ENCODE peak calls at places on chromosomes 16 and 17, in nine cellular contexts. P is T-helper 22 cell; U is GM10248; D is Right ventricle myocardium inferior; L is HTR-8/SVneo; F is amniotic epithelial cell; G is activated gamma-delta T cell treated with anti-CD3 and anti-CD28 coated beads, Interleukin-2, amount 50 U/mL, for 16 hours; Z is hypothalamus; C is colonic mucosa. R is an unnamed sample.

GRCh38 chr17:8123695-8124349 is at the start of gene HES7:
- DNase-seq in P (no peak), U (no peak), D (no peak), L (no peak), F (no peak), G (no peak), Z (no peak), C (no peak), R (peak)

GRCh38 chr17:8791910-8792270 is 7.3 kb downstream of the MFSD6L start:
- DNase-seq in P (no peak), U (no peak), D (no peak), L (no peak), F (peak), G (no peak), Z (no peak), C (no peak), R (no peak)

GRCh38 chr16:11497329-11497805 is 89.4 kb downstream of the LITAF start:
- DNase-seq in P (no peak), U (no peak), D (peak), L (peak), F (peak), G (no peak), Z (peak), C (peak), R (peak)

GRCh38 chr16:12837344-12837743 is 33.7 kb upstream of the CPPED1 start:
- DNase-seq in P (no peak), U (no peak), D (no peak), L (no peak), F (no peak), G (no peak), Z (no peak), C (no peak), R (no peak)

GRCh38 chr16:62927122-62927521 is 890.9 kb upstream of the CDH8 start:
- DNase-seq in P (no peak), U (no peak), D (no peak), L (no peak), F (no peak), G (no peak), Z (no peak), C (no peak), R (no peak)

GRCh38 chr17:49372428-49372827 is 10.4 kb upstream of the ZNF652 start:
- DNase-seq in P (no peak), U (no peak), D (no peak), L (no peak), F (no peak), G (no peak), Z (no peak), C (no peak), R (no peak)

GRCh38 chr17:30832438-30832790 is 648 bp downstream of the ATAD5 start:
- DNase-seq in P (no peak), U (no peak), D (no peak), L (no peak), F (no peak), G (no peak), Z (no peak), C (no peak), R (no peak)

GRCh38 chr17:43907425-43907981 is at the start of gene MPP2:
- DNase-seq in P (peak), U (peak), D (peak), L (peak), F (peak), G (peak), Z (peak), C (peak), R (peak)

GRCh38 chr16:3950343-3951193 is 70.1 kb upstream of the CREBBP start:
- DNase-seq in P (no peak), U (no peak), D (peak), L (peak), F (peak), G (no peak), Z (no peak), C (peak), R (peak)

GRCh38 chr17:8799001-8799850 is at the start of gene MFSD6L:
- DNase-seq in P (no peak), U (no peak), D (no peak), L (no peak), F (peak), G (no peak), Z (no peak), C (peak), R (peak)

GRCh38 chr17:8304181-8304910 is 5.7 kb upstream of the ARHGEF15 start:
- DNase-seq in P (no peak), U (no peak), D (no peak), L (no peak), F (peak), G (no peak), Z (no peak), C (no peak), R (no peak)

GRCh38 chr16:14002416-14002815 is 68.7 kb upstream of the MRTFB start:
- DNase-seq in P (no peak), U (no peak), D (no peak), L (no peak), F (no peak), G (no peak), Z (no peak), C (no peak), R (no peak)

GRCh38 chr17:44922136-44922535 is 6.8 kb upstream of the GFAP start:
- DNase-seq in P (no peak), U (no peak), D (no peak), L (no peak), F (no peak), G (no peak), Z (no peak), C (no peak), R (no peak)

GRCh38 chr16:386641-387156 is 4.9 kb upstream of the PGAP6 start:
- DNase-seq in P (no peak), U (no peak), D (peak), L (no peak), F (peak), G (no peak), Z (no peak), C (no peak), R (peak)

GRCh38 chr16:47574091-47575054 is 113.2 kb downstream of the PHKB start:
- DNase-seq in P (no peak), U (peak), D (no peak), L (no peak), F (peak), G (peak), Z (no peak), C (no peak), R (no peak)

GRCh38 chr16:19858006-19858653 is 26.5 kb downstream of the GPRC5B start:
- DNase-seq in P (no peak), U (no peak), D (no peak), L (no peak), F (peak), G (no peak), Z (no peak), C (no peak), R (no peak)

GRCh38 chr17:48261297-48261880 is 153.8 kb downstream of the SNX11 start:
- DNase-seq in P (no peak), U (no peak), D (no peak), L (peak), F (peak), G (no peak), Z (no peak), C (peak), R (peak)

GRCh38 chr16:52501746-52502145 is 45.2 kb downstream of the TOX3 start:
- DNase-seq in P (no peak), U (no peak), D (no peak), L (no peak), F (no peak), G (no peak), Z (no peak), C (no peak), R (no peak)